ENCODE peak calls at places on chromosomes 1 and 21, in five cellular contexts. B is thoracic aorta; Q is CD8-positive, alpha-beta memory T cell; D is KBM-7; X is germinal center. S is an unnamed sample.

GRCh38 chr1:59043796-59044195 is 253.1 kb upstream of the FGGY start:
- DNase-seq in X (no peak), D (peak; percentile 53), B (no peak), Q (no peak), S (no peak)

GRCh38 chr1:158078569-158079080 is 85.2 kb downstream of the KIRREL1 start:
- DNase-seq in Q (no peak), D (no peak), B (no peak), X (no peak), S (no peak)

GRCh38 chr21:34890258-34890723 is 158.8 kb downstream of the RUNX1 start:
- DNase-seq in X (no peak), Q (no peak), B (no peak), D (no peak), S (no peak)

GRCh38 chr1:78667939-78668338 is 18.3 kb downstream of the IFI44 start:
- DNase-seq in D (no peak), B (no peak), X (no peak), Q (no peak), S (no peak)

GRCh38 chr1:1793481-1794244 is 15.4 kb upstream of the NADK start:
- DNase-seq in B (no peak), D (no peak), X (no peak), Q (no peak), S (no peak)

GRCh38 chr1:9658186-9658585 is 6.7 kb downstream of the PIK3CD start:
- DNase-seq in X (no peak), D (no peak), Q (peak; percentile 38), B (no peak), S (no peak)

GRCh38 chr21:45129231-45129923 is 55.0 kb downstream of the ADARB1 start:
- DNase-seq in Q (no peak), B (no peak), X (no peak), D (no peak), S (no peak)

GRCh38 chr1:56710646-56711045 is 65.5 kb downstream of the PRKAA2 start:
- DNase-seq in D (no peak), Q (no peak), B (no peak), X (no peak), S (no peak)

GRCh38 chr1:22557341-22557950 is 5.8 kb upstream of the EPHA8 start:
- DNase-seq in X (no peak), B (no peak), Q (no peak), D (no peak), S (no peak)

GRCh38 chr1:66350001-66350547 is 183.9 kb upstream of the SGIP1 start:
- DNase-seq in D (peak; percentile 86), X (no peak), B (no peak), Q (peak; percentile 77), S (peak; percentile 41)

GRCh38 chr1:48572632-48573258 is 100.7 kb upstream of the SPATA6 start:
- DNase-seq in D (peak; percentile 53), X (peak; percentile 39), B (no peak), Q (no peak), S (no peak)